ENCODE peak calls at places on chromosome 7, in nine cellular contexts. One of them, this sample, is unnamed.
A peak's percentile ranks its signal among the peaks of the same experiment; 100 is the strongest.

GRCh38 chr7:1678571-1679325 is 8.7 kb downstream of the ELFN1 start:
- DNase-seq in NCI-H226: no peak
- DNase-seq in skeletal muscle cell: no peak
- DNase-seq in mucosa of descending colon: no peak
- DNase-seq in cardiac septum: peak; percentile 49
- DNase-seq in progenitor cell of endocrine pancreas: no peak
- DNase-seq in HS-5: no peak
- DNase-seq in breast epithelium: peak; percentile 31
- DNase-seq in GM23248: no peak
- DNase-seq in this sample: peak; percentile 32

GRCh38 chr7:92417913-92418312 is 29.4 kb upstream of the GATAD1 start:
- DNase-seq in HS-5: no peak
- DNase-seq in mucosa of descending colon: no peak
- DNase-seq in NCI-H226: no peak
- DNase-seq in skeletal muscle cell: no peak
- DNase-seq in GM23248: no peak
- DNase-seq in breast epithelium: no peak
- DNase-seq in cardiac septum: no peak
- DNase-seq in progenitor cell of endocrine pancreas: no peak
- DNase-seq in this sample: no peak

GRCh38 chr7:12475362-12476063 is 71.8 kb upstream of the VWDE start:
- DNase-seq in breast epithelium: no peak
- DNase-seq in cardiac septum: no peak
- DNase-seq in skeletal muscle cell: peak; percentile 38
- DNase-seq in HS-5: peak; percentile 88
- DNase-seq in mucosa of descending colon: no peak
- DNase-seq in GM23248: peak; percentile 69
- DNase-seq in progenitor cell of endocrine pancreas: no peak
- DNase-seq in NCI-H226: peak; percentile 80
- DNase-seq in this sample: no peak

GRCh38 chr7:43701502-43701859 is 27.8 kb downstream of the COA1 start:
- DNase-seq in skeletal muscle cell: no peak
- DNase-seq in GM23248: peak; percentile 45
- DNase-seq in NCI-H226: no peak
- DNase-seq in progenitor cell of endocrine pancreas: no peak
- DNase-seq in breast epithelium: no peak
- DNase-seq in mucosa of descending colon: no peak
- DNase-seq in cardiac septum: no peak
- DNase-seq in HS-5: no peak
- DNase-seq in this sample: no peak

GRCh38 chr7:33922820-33923219 is 17.5 kb downstream of the BMPER start:
- DNase-seq in mucosa of descending colon: no peak
- DNase-seq in breast epithelium: no peak
- DNase-seq in GM23248: no peak
- DNase-seq in NCI-H226: no peak
- DNase-seq in cardiac septum: no peak
- DNase-seq in HS-5: no peak
- DNase-seq in progenitor cell of endocrine pancreas: no peak
- DNase-seq in skeletal muscle cell: no peak
- DNase-seq in this sample: no peak

GRCh38 chr7:36238138-36238537 is 85.1 kb downstream of the EEPD1 start:
- DNase-seq in skeletal muscle cell: no peak
- DNase-seq in cardiac septum: no peak
- DNase-seq in HS-5: no peak
- DNase-seq in NCI-H226: no peak
- DNase-seq in breast epithelium: no peak
- DNase-seq in progenitor cell of endocrine pancreas: no peak
- DNase-seq in GM23248: no peak
- DNase-seq in mucosa of descending colon: no peak
- DNase-seq in this sample: no peak

GRCh38 chr7:31633894-31634494 is 53.0 kb upstream of the PPP1R17 start:
- DNase-seq in GM23248: peak; percentile 69
- DNase-seq in NCI-H226: peak; percentile 53
- DNase-seq in progenitor cell of endocrine pancreas: peak; percentile 41
- DNase-seq in cardiac septum: no peak
- DNase-seq in mucosa of descending colon: peak; percentile 75
- DNase-seq in HS-5: peak; percentile 11
- DNase-seq in skeletal muscle cell: peak; percentile 7
- DNase-seq in breast epithelium: peak; percentile 55
- DNase-seq in this sample: no peak

GRCh38 chr7:1228535-1229333 is 3.9 kb upstream of the UNCX start:
- DNase-seq in GM23248: no peak
- DNase-seq in HS-5: no peak
- DNase-seq in skeletal muscle cell: no peak
- DNase-seq in progenitor cell of endocrine pancreas: no peak
- DNase-seq in NCI-H226: no peak
- DNase-seq in breast epithelium: no peak
- DNase-seq in cardiac septum: no peak
- DNase-seq in mucosa of descending colon: no peak
- DNase-seq in this sample: no peak

GRCh38 chr7:2688409-2689342 is 674 bp downstream of the AMZ1 start:
- DNase-seq in mucosa of descending colon: no peak
- DNase-seq in GM23248: peak; percentile 55
- DNase-seq in cardiac septum: no peak
- DNase-seq in HS-5: no peak
- DNase-seq in NCI-H226: no peak
- DNase-seq in progenitor cell of endocrine pancreas: no peak
- DNase-seq in breast epithelium: no peak
- DNase-seq in skeletal muscle cell: no peak
- DNase-seq in this sample: no peak

GRCh38 chr7:49001610-49002033 is 77.3 kb downstream of the CDC14C start:
- DNase-seq in NCI-H226: no peak
- DNase-seq in progenitor cell of endocrine pancreas: no peak
- DNase-seq in skeletal muscle cell: no peak
- DNase-seq in GM23248: peak; percentile 10
- DNase-seq in breast epithelium: no peak
- DNase-seq in HS-5: no peak
- DNase-seq in cardiac septum: no peak
- DNase-seq in mucosa of descending colon: peak; percentile 35
- DNase-seq in this sample: no peak

GRCh38 chr7:47683485-47683898 is 101.6 kb upstream of the TNS3 start:
- DNase-seq in breast epithelium: no peak
- DNase-seq in cardiac septum: no peak
- DNase-seq in skeletal muscle cell: no peak
- DNase-seq in NCI-H226: no peak
- DNase-seq in mucosa of descending colon: no peak
- DNase-seq in progenitor cell of endocrine pancreas: no peak
- DNase-seq in HS-5: no peak
- DNase-seq in GM23248: no peak
- DNase-seq in this sample: peak; percentile 14

GRCh38 chr7:67019562-67020390 is 23.1 kb downstream of the TYW1 start:
- DNase-seq in mucosa of descending colon: peak; percentile 29
- DNase-seq in NCI-H226: no peak
- DNase-seq in skeletal muscle cell: no peak
- DNase-seq in GM23248: peak; percentile 70
- DNase-seq in progenitor cell of endocrine pancreas: no peak
- DNase-seq in HS-5: peak; percentile 74
- DNase-seq in breast epithelium: no peak
- DNase-seq in cardiac septum: no peak
- DNase-seq in this sample: no peak

GRCh38 chr7:73976761-73977625 is 51.0 kb upstream of the ELN start:
- DNase-seq in HS-5: no peak
- DNase-seq in cardiac septum: peak; percentile 70
- DNase-seq in GM23248: peak; percentile 94
- DNase-seq in skeletal muscle cell: peak; percentile 84
- DNase-seq in breast epithelium: peak; percentile 42
- DNase-seq in NCI-H226: no peak
- DNase-seq in progenitor cell of endocrine pancreas: no peak
- DNase-seq in mucosa of descending colon: no peak
- DNase-seq in this sample: peak; percentile 51

GRCh38 chr7:139265673-139266072 is 34.6 kb downstream of the UBN2 start:
- DNase-seq in skeletal muscle cell: no peak
- DNase-seq in cardiac septum: no peak
- DNase-seq in breast epithelium: no peak
- DNase-seq in GM23248: no peak
- DNase-seq in progenitor cell of endocrine pancreas: no peak
- DNase-seq in NCI-H226: no peak
- DNase-seq in HS-5: no peak
- DNase-seq in mucosa of descending colon: no peak
- DNase-seq in this sample: no peak

GRCh38 chr7:143882020-143882610 is 19.9 kb downstream of the TCAF1 start:
- DNase-seq in breast epithelium: no peak
- DNase-seq in GM23248: peak; percentile 53
- DNase-seq in NCI-H226: no peak
- DNase-seq in progenitor cell of endocrine pancreas: peak; percentile 28
- DNase-seq in HS-5: no peak
- DNase-seq in cardiac septum: peak; percentile 76
- DNase-seq in mucosa of descending colon: no peak
- DNase-seq in skeletal muscle cell: peak; percentile 78
- DNase-seq in this sample: peak; percentile 68

GRCh38 chr7:2215851-2216250 is 16.9 kb downstream of the MAD1L1 start:
- DNase-seq in progenitor cell of endocrine pancreas: no peak
- DNase-seq in mucosa of descending colon: no peak
- DNase-seq in GM23248: no peak
- DNase-seq in skeletal muscle cell: no peak
- DNase-seq in breast epithelium: no peak
- DNase-seq in NCI-H226: no peak
- DNase-seq in cardiac septum: no peak
- DNase-seq in HS-5: no peak
- DNase-seq in this sample: no peak

GRCh38 chr7:979886-980571 is 3.0 kb upstream of the CYP2W1 start:
- DNase-seq in breast epithelium: no peak
- DNase-seq in GM23248: no peak
- DNase-seq in NCI-H226: no peak
- DNase-seq in cardiac septum: no peak
- DNase-seq in skeletal muscle cell: no peak
- DNase-seq in progenitor cell of endocrine pancreas: no peak
- DNase-seq in mucosa of descending colon: no peak
- DNase-seq in HS-5: no peak
- DNase-seq in this sample: no peak

GRCh38 chr7:25857376-25858067 is 294.5 kb upstream of the NFE2L3 start:
- DNase-seq in HS-5: no peak
- DNase-seq in cardiac septum: no peak
- DNase-seq in progenitor cell of endocrine pancreas: no peak
- DNase-seq in mucosa of descending colon: peak; percentile 87
- DNase-seq in GM23248: peak; percentile 83
- DNase-seq in breast epithelium: no peak
- DNase-seq in skeletal muscle cell: peak; percentile 86
- DNase-seq in NCI-H226: no peak
- DNase-seq in this sample: no peak

GRCh38 chr7:68613405-68613804 is 984.9 kb upstream of the AUTS2 start:
- DNase-seq in NCI-H226: peak; percentile 3
- DNase-seq in GM23248: no peak
- DNase-seq in cardiac septum: no peak
- DNase-seq in breast epithelium: no peak
- DNase-seq in skeletal muscle cell: no peak
- DNase-seq in progenitor cell of endocrine pancreas: no peak
- DNase-seq in mucosa of descending colon: no peak
- DNase-seq in HS-5: no peak
- DNase-seq in this sample: no peak

GRCh38 chr7:117445206-117445605 is 17.9 kb upstream of the ASZ1 start:
- DNase-seq in breast epithelium: no peak
- DNase-seq in progenitor cell of endocrine pancreas: no peak
- DNase-seq in HS-5: no peak
- DNase-seq in GM23248: no peak
- DNase-seq in mucosa of descending colon: no peak
- DNase-seq in skeletal muscle cell: no peak
- DNase-seq in NCI-H226: peak; percentile 78
- DNase-seq in cardiac septum: no peak
- DNase-seq in this sample: no peak

GRCh38 chr7:2730846-2731770 is 43.1 kb downstream of the AMZ1 start:
- DNase-seq in cardiac septum: peak; percentile 56
- DNase-seq in GM23248: no peak
- DNase-seq in HS-5: no peak
- DNase-seq in breast epithelium: no peak
- DNase-seq in progenitor cell of endocrine pancreas: no peak
- DNase-seq in skeletal muscle cell: no peak
- DNase-seq in NCI-H226: no peak
- DNase-seq in mucosa of descending colon: no peak
- DNase-seq in this sample: no peak

GRCh38 chr7:32048970-32049369 is 21.2 kb downstream of the PDE1C start:
- DNase-seq in progenitor cell of endocrine pancreas: no peak
- DNase-seq in NCI-H226: no peak
- DNase-seq in mucosa of descending colon: no peak
- DNase-seq in GM23248: no peak
- DNase-seq in breast epithelium: no peak
- DNase-seq in cardiac septum: no peak
- DNase-seq in HS-5: no peak
- DNase-seq in skeletal muscle cell: no peak
- DNase-seq in this sample: no peak

GRCh38 chr7:101599787-101600186 is 29.3 kb downstream of the MYL10 start:
- DNase-seq in HS-5: no peak
- DNase-seq in progenitor cell of endocrine pancreas: no peak
- DNase-seq in GM23248: no peak
- DNase-seq in skeletal muscle cell: no peak
- DNase-seq in cardiac septum: no peak
- DNase-seq in breast epithelium: no peak
- DNase-seq in mucosa of descending colon: no peak
- DNase-seq in NCI-H226: no peak
- DNase-seq in this sample: no peak

GRCh38 chr7:137296551-137296950 is 47.0 kb downstream of the PTN start:
- DNase-seq in NCI-H226: no peak
- DNase-seq in GM23248: no peak
- DNase-seq in skeletal muscle cell: no peak
- DNase-seq in HS-5: no peak
- DNase-seq in mucosa of descending colon: no peak
- DNase-seq in progenitor cell of endocrine pancreas: no peak
- DNase-seq in cardiac septum: no peak
- DNase-seq in breast epithelium: no peak
- DNase-seq in this sample: no peak

GRCh38 chr7:121235221-121235620 is 93.6 kb upstream of the WNT16 start:
- DNase-seq in mucosa of descending colon: no peak
- DNase-seq in cardiac septum: no peak
- DNase-seq in progenitor cell of endocrine pancreas: no peak
- DNase-seq in HS-5: no peak
- DNase-seq in breast epithelium: no peak
- DNase-seq in NCI-H226: no peak
- DNase-seq in GM23248: no peak
- DNase-seq in skeletal muscle cell: no peak
- DNase-seq in this sample: no peak

GRCh38 chr7:26365077-26365896 is 73.6 kb downstream of the SNX10 start:
- DNase-seq in GM23248: peak; percentile 79
- DNase-seq in skeletal muscle cell: peak; percentile 36
- DNase-seq in progenitor cell of endocrine pancreas: peak; percentile 25
- DNase-seq in NCI-H226: peak; percentile 58
- DNase-seq in breast epithelium: no peak
- DNase-seq in mucosa of descending colon: peak; percentile 79
- DNase-seq in cardiac septum: no peak
- DNase-seq in HS-5: peak; percentile 47
- DNase-seq in this sample: no peak

GRCh38 chr7:69517985-69518731 is 80.1 kb upstream of the AUTS2 start:
- DNase-seq in NCI-H226: no peak
- DNase-seq in skeletal muscle cell: no peak
- DNase-seq in progenitor cell of endocrine pancreas: no peak
- DNase-seq in mucosa of descending colon: no peak
- DNase-seq in GM23248: no peak
- DNase-seq in breast epithelium: no peak
- DNase-seq in cardiac septum: no peak
- DNase-seq in HS-5: no peak
- DNase-seq in this sample: no peak

GRCh38 chr7:158881731-158882130 is 25.4 kb downstream of the DYNC2I1 start:
- DNase-seq in mucosa of descending colon: no peak
- DNase-seq in skeletal muscle cell: no peak
- DNase-seq in breast epithelium: no peak
- DNase-seq in GM23248: no peak
- DNase-seq in progenitor cell of endocrine pancreas: no peak
- DNase-seq in cardiac septum: no peak
- DNase-seq in HS-5: no peak
- DNase-seq in NCI-H226: no peak
- DNase-seq in this sample: no peak

GRCh38 chr7:96088579-96088978 is 233.3 kb downstream of the SLC25A13 start:
- DNase-seq in breast epithelium: no peak
- DNase-seq in progenitor cell of endocrine pancreas: no peak
- DNase-seq in NCI-H226: peak; percentile 26
- DNase-seq in mucosa of descending colon: no peak
- DNase-seq in cardiac septum: no peak
- DNase-seq in HS-5: no peak
- DNase-seq in skeletal muscle cell: no peak
- DNase-seq in GM23248: no peak
- DNase-seq in this sample: no peak

GRCh38 chr7:12431886-12432285 is 28.2 kb upstream of the VWDE start:
- DNase-seq in NCI-H226: peak; percentile 73
- DNase-seq in mucosa of descending colon: no peak
- DNase-seq in progenitor cell of endocrine pancreas: peak; percentile 12
- DNase-seq in cardiac septum: no peak
- DNase-seq in skeletal muscle cell: no peak
- DNase-seq in HS-5: no peak
- DNase-seq in breast epithelium: no peak
- DNase-seq in GM23248: peak; percentile 37
- DNase-seq in this sample: no peak

GRCh38 chr7:7996568-7996967 is 28.0 kb downstream of the GLCCI1 start:
- DNase-seq in breast epithelium: no peak
- DNase-seq in cardiac septum: no peak
- DNase-seq in HS-5: no peak
- DNase-seq in NCI-H226: no peak
- DNase-seq in GM23248: peak; percentile 6
- DNase-seq in skeletal muscle cell: no peak
- DNase-seq in mucosa of descending colon: no peak
- DNase-seq in progenitor cell of endocrine pancreas: no peak
- DNase-seq in this sample: no peak